ENCODE peak calls at places on chromosomes 5 and 9, in eight cellular contexts. Y, E, I, D, A, R, F and V are unnamed samples.

GRCh38 chr9:69867081-69867814 is 46.6 kb downstream of the CFAP95 start:
- DNase-seq in I (no peak), D (no peak), F (no peak), R (no peak), E (no peak), Y (no peak), A (peak; percentile 6), V (no peak)

GRCh38 chr9:93011114-93011513 is 47.4 kb upstream of the SUSD3 start:
- DNase-seq in A (no peak), E (no peak), D (no peak), R (no peak), I (no peak), Y (no peak), F (no peak), V (peak; percentile 10)

GRCh38 chr9:8627944-8628679 is 828.5 kb upstream of the DMAC1 start:
- DNase-seq in R (no peak), Y (no peak), A (no peak), E (no peak), I (no peak), F (no peak), D (no peak), V (no peak)

GRCh38 chr5:124330595-124330994 is 415.8 kb downstream of the ZNF608 start:
- DNase-seq in A (peak; percentile 6), E (no peak), R (no peak), I (no peak), Y (no peak), D (no peak), F (no peak), V (no peak)

GRCh38 chr9:93673271-93673843 is 97.0 kb downstream of the PHF2 start:
- DNase-seq in R (peak; percentile 5), E (peak; percentile 11), A (no peak), F (peak; percentile 73), D (peak; percentile 10), Y (peak; percentile 22), I (no peak), V (peak; percentile 11)

GRCh38 chr5:138686668-138687067 is 66.6 kb upstream of the CTNNA1 start:
- DNase-seq in F (no peak), I (no peak), D (no peak), E (no peak), Y (no peak), A (no peak), R (no peak), V (no peak)

GRCh38 chr5:110686264-110686663 is 40.2 kb downstream of the TMEM232 start:
- DNase-seq in E (no peak), F (no peak), I (no peak), Y (no peak), A (no peak), R (no peak), D (no peak), V (no peak)

GRCh38 chr5:65190328-65191053 is 291.2 kb downstream of the ADAMTS6 start:
- DNase-seq in E (no peak), D (no peak), A (no peak), F (no peak), I (no peak), Y (no peak), R (no peak), V (no peak)

GRCh38 chr9:123349691-123350480 is 6.1 kb upstream of the CRB2 start:
- DNase-seq in I (peak; percentile 52), Y (peak; percentile 78), E (peak; percentile 54), F (no peak), D (no peak), R (peak; percentile 84), A (peak; percentile 80), V (peak; percentile 68)

GRCh38 chr5:16884595-16884994 is 51.5 kb downstream of the MYO10 start:
- DNase-seq in Y (no peak), D (no peak), F (no peak), A (peak; percentile 40), I (no peak), E (no peak), R (no peak), V (no peak)

GRCh38 chr5:176739461-176740051 is 70.8 kb upstream of the UNC5A start:
- DNase-seq in I (no peak), Y (peak; percentile 23), F (no peak), A (no peak), E (no peak), R (no peak), D (no peak), V (peak; percentile 7)

GRCh38 chr9:2662496-2662895 is 40.9 kb downstream of the VLDLR start:
- DNase-seq in A (peak; percentile 9), R (peak; percentile 43), E (no peak), F (no peak), I (peak; percentile 13), Y (no peak), D (no peak), V (no peak)

DNA sequence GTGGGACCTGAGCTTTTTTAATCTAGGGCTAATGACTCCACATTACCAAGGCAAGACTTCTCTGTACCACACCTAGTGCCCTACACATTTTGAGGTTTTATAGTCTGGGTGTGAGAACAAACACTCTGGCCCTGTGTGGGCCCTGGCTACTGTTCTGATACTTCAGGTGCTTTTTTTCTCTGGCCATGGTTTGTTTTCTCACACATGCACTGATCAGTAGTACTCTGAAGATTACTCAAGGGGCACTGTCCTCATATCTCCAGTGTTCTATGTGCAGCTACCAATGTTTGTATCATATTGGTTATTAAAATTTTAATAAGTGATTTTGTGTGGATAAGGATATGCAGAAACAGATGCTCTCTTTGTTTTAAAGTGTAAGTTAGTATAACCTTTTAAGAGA is 5.9 kb upstream of the C9orf40 start:
- DNase-seq in Y (no peak), A (no peak), F (no peak), I (no peak), R (no peak), D (no peak), E (no peak), V (no peak)
- TF ChIP-seq CTCF in Y (no peak), A (no peak), F (no peak), I (no peak), R (no peak), D (no peak), E (no peak), V (no peak)

GRCh38 chr5:140737486-140737885 is 37.2 kb downstream of the ZMAT2 start:
- DNase-seq in F (no peak), Y (no peak), I (no peak), R (no peak), E (no peak), D (no peak), A (no peak), V (no peak)

DNA sequence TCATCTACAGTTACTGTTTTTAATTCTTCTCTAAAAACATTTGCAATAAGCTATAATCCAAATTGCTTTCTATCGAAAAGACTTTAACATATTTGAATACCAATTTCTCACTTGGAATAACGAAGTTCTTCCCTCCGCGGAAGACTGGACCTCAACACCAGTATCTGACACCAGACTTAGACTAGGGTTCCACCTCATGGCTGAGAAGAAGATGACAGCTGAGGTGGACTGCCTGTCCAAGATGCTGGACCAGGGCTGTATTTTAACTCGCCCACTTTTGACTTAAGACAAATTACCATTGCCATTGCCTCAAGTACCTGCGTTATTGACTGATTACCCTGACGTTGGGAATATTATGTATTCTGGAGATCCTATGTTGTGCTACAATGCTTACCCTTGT is 34.1 kb downstream of the ZMAT2 start:
- DNase-seq in R (no peak), D (no peak), F (no peak), I (peak; percentile 50), A (no peak), Y (no peak), E (no peak), V (no peak)
- TF ChIP-seq CTCF in R (no peak), D (peak; percentile 26), F (peak; percentile 64), I (peak; percentile 17), A (no peak), Y (peak; percentile 26), E (no peak), V (peak; percentile 18)

GRCh38 chr5:93642526-93642925 is 59.5 kb downstream of the NR2F1 start:
- DNase-seq in I (no peak), R (no peak), D (no peak), F (no peak), Y (no peak), A (no peak), E (no peak), V (no peak)
- TF ChIP-seq CTCF in I (no peak), R (no peak), D (no peak), F (no peak), Y (no peak), A (no peak), E (no peak), V (no peak)

GRCh38 chr5:153403470-153403869 is 87.0 kb upstream of the GRIA1 start:
- DNase-seq in E (no peak), A (no peak), Y (no peak), D (no peak), F (no peak), R (no peak), I (no peak), V (no peak)

GRCh38 chr5:153400931-153401330 is 89.5 kb upstream of the GRIA1 start:
- DNase-seq in F (no peak), Y (no peak), D (no peak), A (no peak), R (no peak), I (no peak), E (no peak), V (no peak)

GRCh38 chr5:153402550-153402949 is 87.9 kb upstream of the GRIA1 start:
- DNase-seq in I (no peak), A (no peak), Y (no peak), R (no peak), D (no peak), F (no peak), E (no peak), V (no peak)

DNA sequence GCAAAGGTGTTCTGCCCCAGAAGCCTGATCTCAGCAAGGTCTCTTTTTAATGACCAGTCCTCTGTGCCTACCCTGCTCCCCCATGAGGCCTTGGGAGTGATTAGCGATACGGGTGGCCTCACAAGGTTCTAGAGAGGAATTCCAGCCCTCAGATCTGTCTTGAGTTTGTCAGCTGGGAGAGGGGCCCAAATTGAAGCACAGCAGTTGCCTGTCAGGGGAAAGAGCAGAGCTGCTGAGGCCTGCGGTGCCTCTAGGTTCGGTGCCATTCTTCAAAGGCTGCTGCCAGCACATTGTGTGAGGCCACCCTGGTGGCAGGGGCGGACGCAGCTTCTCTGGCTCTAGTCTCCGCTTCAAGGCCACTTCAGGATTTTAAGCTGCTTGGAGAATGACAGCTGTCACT is 85.7 kb upstream of the GRIA1 start:
- DNase-seq in R (peak; percentile 12), F (no peak), A (no peak), D (no peak), I (no peak), Y (no peak), E (no peak), V (no peak)
- TF ChIP-seq CTCF in R (no peak), F (no peak), A (no peak), D (no peak), I (no peak), Y (no peak), E (no peak), V (no peak)